ENCODE peak calls at places on chromosome 14, in ten cellular contexts. One of them, this sample, is unnamed.

GRCh38 chr14:94689218-94689984 is 77.2 kb downstream of the SERPINA3 start:
- DNase-seq in dorsolateral prefrontal cortex: peak; percentile 52
- DNase-seq in right atrium auricular region: no peak
- DNase-seq in cardiac muscle cell: peak; percentile 86
- DNase-seq in GM23338: peak; percentile 78
- DNase-seq in testis: peak; percentile 82
- DNase-seq in left lung: peak; percentile 86
- DNase-seq in ovary: peak; percentile 78
- DNase-seq in thoracic aorta: no peak
- DNase-seq in CD4-positive, alpha-beta T cell: peak; percentile 4
- DNase-seq in this sample: peak; percentile 81

GRCh38 chr14:50573862-50574261 is 13.9 kb downstream of the ATL1 start:
- DNase-seq in dorsolateral prefrontal cortex: no peak
- DNase-seq in right atrium auricular region: no peak
- DNase-seq in cardiac muscle cell: no peak
- DNase-seq in GM23338: no peak
- DNase-seq in testis: no peak
- DNase-seq in left lung: no peak
- DNase-seq in ovary: no peak
- DNase-seq in thoracic aorta: no peak
- DNase-seq in CD4-positive, alpha-beta T cell: no peak
- DNase-seq in this sample: no peak

GRCh38 chr14:23539209-23539866 is 12.2 kb downstream of the ZFHX2 start:
- DNase-seq in dorsolateral prefrontal cortex: no peak
- DNase-seq in right atrium auricular region: no peak
- DNase-seq in cardiac muscle cell: peak; percentile 83
- DNase-seq in GM23338: peak; percentile 96
- DNase-seq in testis: peak; percentile 33
- DNase-seq in left lung: peak; percentile 35
- DNase-seq in ovary: peak; percentile 40
- DNase-seq in thoracic aorta: no peak
- DNase-seq in CD4-positive, alpha-beta T cell: no peak
- DNase-seq in this sample: peak; percentile 74

GRCh38 chr14:93619176-93619793 is 169.0 kb downstream of the PRIMA1 start:
- DNase-seq in dorsolateral prefrontal cortex: peak; percentile 65
- DNase-seq in right atrium auricular region: no peak
- DNase-seq in cardiac muscle cell: peak; percentile 77
- DNase-seq in GM23338: peak; percentile 78
- DNase-seq in testis: peak; percentile 67
- DNase-seq in left lung: no peak
- DNase-seq in ovary: no peak
- DNase-seq in thoracic aorta: no peak
- DNase-seq in CD4-positive, alpha-beta T cell: no peak
- DNase-seq in this sample: peak; percentile 37

GRCh38 chr14:23106747-23107045 is 1.9 kb upstream of the CIROP start:
- DNase-seq in dorsolateral prefrontal cortex: no peak
- DNase-seq in right atrium auricular region: no peak
- DNase-seq in cardiac muscle cell: no peak
- DNase-seq in GM23338: no peak
- DNase-seq in testis: no peak
- DNase-seq in left lung: no peak
- DNase-seq in ovary: no peak
- DNase-seq in thoracic aorta: no peak
- DNase-seq in CD4-positive, alpha-beta T cell: no peak
- DNase-seq in this sample: no peak

GRCh38 chr14:92644601-92645515 is 103.6 kb downstream of the LGMN start:
- DNase-seq in dorsolateral prefrontal cortex: no peak
- DNase-seq in right atrium auricular region: no peak
- DNase-seq in cardiac muscle cell: no peak
- DNase-seq in GM23338: no peak
- DNase-seq in testis: no peak
- DNase-seq in left lung: no peak
- DNase-seq in ovary: no peak
- DNase-seq in thoracic aorta: no peak
- DNase-seq in CD4-positive, alpha-beta T cell: no peak
- DNase-seq in this sample: no peak

GRCh38 chr14:91376547-91377477 is 40.8 kb downstream of the CCDC88C start:
- DNase-seq in dorsolateral prefrontal cortex: no peak
- DNase-seq in right atrium auricular region: no peak
- DNase-seq in cardiac muscle cell: peak; percentile 54
- DNase-seq in GM23338: no peak
- DNase-seq in testis: no peak
- DNase-seq in left lung: no peak
- DNase-seq in ovary: no peak
- DNase-seq in thoracic aorta: no peak
- DNase-seq in CD4-positive, alpha-beta T cell: no peak
- DNase-seq in this sample: no peak

GRCh38 chr14:69812725-69813124 is 15.7 kb upstream of the SLC10A1 start:
- DNase-seq in dorsolateral prefrontal cortex: no peak
- DNase-seq in right atrium auricular region: no peak
- DNase-seq in cardiac muscle cell: no peak
- DNase-seq in GM23338: no peak
- DNase-seq in testis: no peak
- DNase-seq in left lung: no peak
- DNase-seq in ovary: no peak
- DNase-seq in thoracic aorta: no peak
- DNase-seq in CD4-positive, alpha-beta T cell: no peak
- DNase-seq in this sample: peak; percentile 65

DNA sequence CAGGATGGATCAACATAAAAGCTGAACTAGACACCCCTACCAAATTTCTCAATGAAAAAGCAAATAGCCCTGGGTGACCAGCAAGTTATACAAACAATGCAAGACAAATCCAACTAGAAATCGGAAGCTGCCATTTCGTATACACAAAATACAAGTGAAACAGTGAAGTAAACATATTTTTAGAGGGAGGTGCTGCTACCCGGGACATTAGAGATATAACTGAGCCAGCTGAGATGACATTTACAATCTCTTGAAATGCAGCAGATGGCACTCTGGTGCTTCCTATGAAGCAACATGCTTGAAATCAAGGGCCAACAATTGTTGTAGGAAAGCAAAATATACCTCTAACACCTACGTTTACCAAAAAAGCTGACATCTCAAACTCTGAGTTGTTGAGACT is 25.5 kb downstream of the BDKRB1 start:
- DNase-seq in dorsolateral prefrontal cortex: no peak
- DNase-seq in right atrium auricular region: no peak
- DNase-seq in cardiac muscle cell: no peak
- DNase-seq in GM23338: no peak
- DNase-seq in testis: no peak
- DNase-seq in left lung: no peak
- DNase-seq in ovary: no peak
- DNase-seq in thoracic aorta: no peak
- DNase-seq in CD4-positive, alpha-beta T cell: no peak
- DNase-seq in this sample: no peak
- TF ChIP-seq CTCF in dorsolateral prefrontal cortex: peak; percentile 19
- TF ChIP-seq CTCF in right atrium auricular region: no peak
- TF ChIP-seq CTCF in cardiac muscle cell: no peak
- TF ChIP-seq CTCF in GM23338: no peak
- TF ChIP-seq CTCF in testis: no peak
- TF ChIP-seq CTCF in left lung: no peak
- TF ChIP-seq CTCF in ovary: no peak
- TF ChIP-seq CTCF in thoracic aorta: no peak
- TF ChIP-seq CTCF in CD4-positive, alpha-beta T cell: no peak
- TF ChIP-seq CTCF in this sample: no peak

GRCh38 chr14:65834051-65834450 is 421.5 kb downstream of the FUT8 start:
- DNase-seq in dorsolateral prefrontal cortex: no peak
- DNase-seq in right atrium auricular region: no peak
- DNase-seq in cardiac muscle cell: no peak
- DNase-seq in GM23338: no peak
- DNase-seq in testis: no peak
- DNase-seq in left lung: no peak
- DNase-seq in ovary: no peak
- DNase-seq in thoracic aorta: no peak
- DNase-seq in CD4-positive, alpha-beta T cell: no peak
- DNase-seq in this sample: no peak

GRCh38 chr14:65833256-65833880 is 420.8 kb downstream of the FUT8 start:
- DNase-seq in dorsolateral prefrontal cortex: no peak
- DNase-seq in right atrium auricular region: no peak
- DNase-seq in cardiac muscle cell: no peak
- DNase-seq in GM23338: no peak
- DNase-seq in testis: peak; percentile 30
- DNase-seq in left lung: no peak
- DNase-seq in ovary: no peak
- DNase-seq in thoracic aorta: no peak
- DNase-seq in CD4-positive, alpha-beta T cell: no peak
- DNase-seq in this sample: no peak

GRCh38 chr14:65835501-65835900 is 423.0 kb downstream of the FUT8 start:
- DNase-seq in dorsolateral prefrontal cortex: no peak
- DNase-seq in right atrium auricular region: peak; percentile 42
- DNase-seq in cardiac muscle cell: no peak
- DNase-seq in GM23338: no peak
- DNase-seq in testis: no peak
- DNase-seq in left lung: no peak
- DNase-seq in ovary: no peak
- DNase-seq in thoracic aorta: no peak
- DNase-seq in CD4-positive, alpha-beta T cell: no peak
- DNase-seq in this sample: no peak

GRCh38 chr14:65834812-65835211 is 422.3 kb downstream of the FUT8 start:
- DNase-seq in dorsolateral prefrontal cortex: no peak
- DNase-seq in right atrium auricular region: no peak
- DNase-seq in cardiac muscle cell: no peak
- DNase-seq in GM23338: peak; percentile 14
- DNase-seq in testis: no peak
- DNase-seq in left lung: no peak
- DNase-seq in ovary: no peak
- DNase-seq in thoracic aorta: no peak
- DNase-seq in CD4-positive, alpha-beta T cell: no peak
- DNase-seq in this sample: no peak

DNA sequence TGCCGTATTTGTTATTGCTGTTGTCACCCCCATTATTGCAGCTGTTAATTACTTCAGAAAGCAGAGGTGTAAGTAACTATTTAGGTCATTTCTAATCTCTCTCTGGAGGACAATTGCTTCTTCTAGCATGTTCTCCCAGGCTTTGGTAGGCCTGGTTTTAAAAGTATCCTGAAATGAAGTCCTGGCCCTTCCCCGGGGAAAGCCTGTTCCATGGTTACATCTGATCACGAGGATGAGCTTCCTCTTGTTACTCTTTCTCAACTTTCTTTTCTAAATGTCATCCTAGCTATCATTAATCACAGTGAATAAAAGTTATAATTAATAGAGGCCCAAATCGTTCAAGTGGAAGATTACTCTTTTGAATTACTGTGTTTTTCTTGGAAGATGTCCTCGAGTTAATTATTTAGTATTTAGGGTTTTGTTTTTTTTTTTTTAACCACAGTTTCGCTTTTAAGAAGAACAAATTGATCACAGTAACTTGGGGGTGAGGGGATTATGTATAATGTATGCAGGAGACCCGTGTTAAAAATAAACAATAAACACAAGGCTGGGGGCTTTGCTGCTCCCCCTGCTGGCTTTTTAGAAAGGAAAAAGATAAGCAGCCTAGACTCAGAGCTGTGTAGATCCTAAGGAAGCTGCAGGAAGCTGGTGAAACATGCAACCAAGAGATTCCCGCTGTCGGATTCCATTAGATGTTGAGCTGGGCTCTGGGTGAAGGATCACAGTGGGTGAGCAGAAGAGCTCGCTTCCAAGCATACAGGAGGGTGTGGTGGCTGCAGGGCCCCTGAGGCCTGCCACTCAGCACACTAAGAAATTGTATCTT is 420.1 kb downstream of the FUT8 start:
- DNase-seq in dorsolateral prefrontal cortex: no peak
- DNase-seq in right atrium auricular region: no peak
- DNase-seq in cardiac muscle cell: peak; percentile 34
- DNase-seq in GM23338: peak; percentile 51
- DNase-seq in testis: peak; percentile 36
- DNase-seq in left lung: no peak
- DNase-seq in ovary: no peak
- DNase-seq in thoracic aorta: no peak
- DNase-seq in CD4-positive, alpha-beta T cell: no peak
- DNase-seq in this sample: no peak
- H3K27me3 ChIP-seq in dorsolateral prefrontal cortex: no peaks in the 10 kb centered on the region
- H3K27me3 ChIP-seq in right atrium auricular region: no peaks in the 10 kb centered on the region
- H3K27me3 ChIP-seq in cardiac muscle cell: no peaks in the 10 kb centered on the region
- H3K27me3 ChIP-seq in GM23338: no peaks in the 10 kb centered on the region
- H3K27me3 ChIP-seq in testis: no peaks in the 10 kb centered on the region
- H3K27me3 ChIP-seq in left lung: no peaks in the 10 kb centered on the region
- H3K27me3 ChIP-seq in ovary: no peaks in the 10 kb centered on the region
- H3K27me3 ChIP-seq in thoracic aorta: no peaks in the 10 kb centered on the region
- H3K27me3 ChIP-seq in CD4-positive, alpha-beta T cell: no peaks in the 10 kb centered on the region
- H3K27me3 ChIP-seq in this sample: peaks cover 2% of the 10 kb centered on the region

DNA sequence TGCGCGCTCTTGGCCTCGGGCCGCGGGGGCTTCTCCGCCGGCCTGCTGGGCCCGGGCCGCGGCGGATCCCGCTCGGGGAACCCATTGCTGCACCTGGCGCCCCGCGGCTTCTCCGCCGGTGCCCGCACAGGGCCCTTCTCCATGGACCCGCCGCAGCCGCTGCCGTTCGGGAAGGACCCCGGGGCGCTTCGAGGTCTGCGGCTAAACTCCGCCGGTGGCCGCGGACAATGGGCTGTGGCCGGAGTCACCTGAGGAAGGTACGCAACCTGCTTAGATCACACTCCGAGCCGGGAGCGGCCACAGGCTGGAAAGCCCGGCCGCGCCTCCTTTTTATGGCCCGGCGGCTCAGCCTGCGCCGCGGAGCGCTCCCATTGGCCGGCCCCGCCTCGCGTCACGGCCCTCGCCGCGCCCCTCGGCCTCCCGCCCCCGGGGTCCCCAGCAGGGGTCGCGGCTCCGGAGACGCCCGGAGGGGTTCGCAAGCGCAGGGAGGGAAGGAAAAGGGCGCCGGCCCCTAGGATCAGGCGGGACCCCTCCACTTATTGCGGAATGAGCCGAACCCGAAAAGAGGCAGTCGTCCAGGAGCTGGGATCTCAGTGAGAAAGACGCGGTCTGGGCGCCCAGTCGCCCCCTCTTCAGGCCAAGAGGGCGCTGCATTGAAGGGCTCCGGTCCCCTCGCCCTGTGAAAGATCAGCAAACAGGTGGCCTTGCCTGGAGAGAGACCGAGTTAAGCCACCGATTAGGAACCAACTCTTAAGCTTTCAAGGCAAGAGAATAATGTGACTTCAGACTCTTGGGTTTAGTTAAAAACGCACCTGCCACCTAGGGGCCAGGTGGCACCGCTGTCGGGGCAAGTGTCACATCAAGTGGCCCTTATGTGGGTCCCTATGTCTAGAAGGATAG is at the start of gene GCH1:
- DNase-seq in dorsolateral prefrontal cortex: no peak
- DNase-seq in right atrium auricular region: peak; percentile 66
- DNase-seq in cardiac muscle cell: peak; percentile 92
- DNase-seq in GM23338: peak; percentile 93
- DNase-seq in testis: peak; percentile 89
- DNase-seq in left lung: peak; percentile 93
- DNase-seq in ovary: peak; percentile 49
- DNase-seq in thoracic aorta: no peak
- DNase-seq in CD4-positive, alpha-beta T cell: peak; percentile 42
- DNase-seq in this sample: peak; percentile 95
- TF ChIP-seq CTCF in dorsolateral prefrontal cortex: peak; percentile 36
- TF ChIP-seq CTCF in right atrium auricular region: peak; percentile 25
- TF ChIP-seq CTCF in cardiac muscle cell: peak; percentile 48
- TF ChIP-seq CTCF in GM23338: peak; percentile 57
- TF ChIP-seq CTCF in testis: peak; percentile 31
- TF ChIP-seq CTCF in left lung: peak; percentile 26
- TF ChIP-seq CTCF in ovary: no peak
- TF ChIP-seq CTCF in thoracic aorta: no peak
- TF ChIP-seq CTCF in CD4-positive, alpha-beta T cell: peak; percentile 80
- TF ChIP-seq CTCF in this sample: peak; percentile 70

GRCh38 chr14:79278798-79279644 is 932.3 kb downstream of the DIO2 start:
- DNase-seq in dorsolateral prefrontal cortex: peak; percentile 66
- DNase-seq in right atrium auricular region: peak; percentile 80
- DNase-seq in cardiac muscle cell: peak; percentile 96
- DNase-seq in GM23338: peak; percentile 93
- DNase-seq in testis: peak; percentile 77
- DNase-seq in left lung: peak; percentile 89
- DNase-seq in ovary: peak; percentile 12
- DNase-seq in thoracic aorta: peak; percentile 45
- DNase-seq in CD4-positive, alpha-beta T cell: no peak
- DNase-seq in this sample: peak; percentile 95
- H3K27me3 ChIP-seq in dorsolateral prefrontal cortex: no peaks in the 10 kb centered on the region
- H3K27me3 ChIP-seq in right atrium auricular region: no peaks in the 10 kb centered on the region
- H3K27me3 ChIP-seq in cardiac muscle cell: peaks cover 47% of the 10 kb centered on the region
- H3K27me3 ChIP-seq in GM23338: peaks cover 59% of the 10 kb centered on the region
- H3K27me3 ChIP-seq in testis: no peaks in the 10 kb centered on the region
- H3K27me3 ChIP-seq in left lung: peaks cover 12% of the 10 kb centered on the region
- H3K27me3 ChIP-seq in ovary: no peaks in the 10 kb centered on the region
- H3K27me3 ChIP-seq in thoracic aorta: no peaks in the 10 kb centered on the region
- H3K27me3 ChIP-seq in CD4-positive, alpha-beta T cell: peaks cover 35% of the 10 kb centered on the region
- H3K27me3 ChIP-seq in this sample: no peaks in the 10 kb centered on the region

This sample was measured in Caco-2.